ENCODE peak calls at places on chromosomes 4 and X, in five cellular contexts. G is endothelial cell of umbilical vein, I is A549, D is K562, B is GM12878. M is an unnamed sample.

GRCh38 chrX:27463187-27463586 is at the start of gene PPP4R3C:
- DNase-seq in G (no peak), I (no peak), D (no peak), B (no peak), M (no peak)

GRCh38 chr4:144597171-144597570 is 48.8 kb upstream of the HHIP start:
- DNase-seq in D (no peak), G (no peak), I (no peak), B (no peak), M (no peak)

GRCh38 chrX:25028726-25029125 is 13.0 kb upstream of the ARX start:
- DNase-seq in D (no peak), G (no peak), B (no peak), I (no peak), M (no peak)

GRCh38 chrX:73127700-73128241 is 48.5 kb upstream of the PABPC1L2A start:
- DNase-seq in D (no peak), G (no peak), B (no peak), I (no peak), M (no peak)

GRCh38 chr4:174663254-174663653 is 141.0 kb upstream of the HPGD start:
- DNase-seq in D (no peak), G (no peak), B (no peak), I (no peak), M (no peak)

GRCh38 chr4:163107754-163108153 is 58.9 kb downstream of the NAF1 start:
- DNase-seq in I (no peak), B (no peak), D (no peak), G (peak), M (peak)

GRCh38 chr4:43782391-43782790 is 666.2 kb downstream of the KCTD8 start:
- DNase-seq in B (no peak), G (no peak), D (no peak), I (no peak), M (no peak)

GRCh38 chr4:83358410-83358809 is 23.8 kb upstream of the HPSE start:
- DNase-seq in G (peak), B (no peak), I (peak), D (no peak), M (no peak)

GRCh38 chr4:66000500-66001117 is 330.3 kb upstream of the EPHA5 start:
- DNase-seq in B (no peak), I (no peak), G (no peak), D (no peak), M (no peak)

GRCh38 chr4:3710451-3711182 is 55.6 kb upstream of the ADRA2C start:
- DNase-seq in D (no peak), G (no peak), I (no peak), B (no peak), M (no peak)

GRCh38 chr4:39514888-39515401 is 12.3 kb downstream of the UGDH start:
- DNase-seq in B (no peak), I (peak), D (no peak), G (no peak), M (peak)

GRCh38 chrX:24260827-24261550 is 52.9 kb downstream of the SUPT20HL2 start:
- DNase-seq in G (peak), I (no peak), B (no peak), D (no peak), M (peak)

GRCh38 chrX:42535233-42535632 is 242.7 kb downstream of the PPP1R2C start:
- DNase-seq in G (no peak), I (no peak), D (no peak), B (no peak), M (no peak)

GRCh38 chrX:42524374-42524773 is 253.6 kb downstream of the PPP1R2C start:
- DNase-seq in B (no peak), I (no peak), D (no peak), G (no peak), M (no peak)

GRCh38 chrX:42533761-42534160 is 244.2 kb downstream of the PPP1R2C start:
- DNase-seq in I (no peak), G (no peak), B (no peak), D (no peak), M (no peak)

GRCh38 chrX:42531431-42531830 is 246.5 kb downstream of the PPP1R2C start:
- DNase-seq in G (no peak), B (no peak), D (no peak), I (no peak), M (no peak)

GRCh38 chrX:42530027-42530426 is 247.9 kb downstream of the PPP1R2C start:
- DNase-seq in G (no peak), I (no peak), B (no peak), D (no peak), M (no peak)
- TF ChIP-seq MYC in G (no peak), I (no peak), B (no peak), D (no peak), M (no peak)

DNA sequence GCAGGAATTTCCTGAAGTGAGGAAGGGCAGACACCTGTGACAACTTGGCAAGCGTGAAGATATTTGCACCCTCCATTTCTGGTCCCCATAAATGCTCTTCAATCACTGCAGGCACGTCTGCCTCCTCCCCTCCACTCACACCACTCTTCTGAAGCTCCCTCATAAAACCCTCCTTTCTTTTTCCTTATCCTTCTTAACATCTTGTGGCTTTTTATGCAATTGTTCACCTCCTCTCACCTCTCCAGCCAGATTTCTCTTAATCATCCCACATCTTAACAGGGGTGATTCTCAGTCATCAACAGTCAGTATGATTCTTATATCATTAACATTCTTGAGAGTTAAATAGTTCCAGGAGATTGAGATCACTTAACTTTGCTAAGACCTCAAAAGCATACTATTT is 277.4 kb downstream of the SPRY1 start:
- DNase-seq in D (no peak), I (no peak), B (no peak), G (no peak), M (no peak)
- TF ChIP-seq MYC in D (no peak), I (no peak), B (no peak), G (no peak), M (no peak)

GRCh38 chrX:42189601-42190000 is 266.2 kb upstream of the CASK start:
- DNase-seq in G (no peak), I (no peak), D (no peak), B (no peak), M (no peak)

DNA sequence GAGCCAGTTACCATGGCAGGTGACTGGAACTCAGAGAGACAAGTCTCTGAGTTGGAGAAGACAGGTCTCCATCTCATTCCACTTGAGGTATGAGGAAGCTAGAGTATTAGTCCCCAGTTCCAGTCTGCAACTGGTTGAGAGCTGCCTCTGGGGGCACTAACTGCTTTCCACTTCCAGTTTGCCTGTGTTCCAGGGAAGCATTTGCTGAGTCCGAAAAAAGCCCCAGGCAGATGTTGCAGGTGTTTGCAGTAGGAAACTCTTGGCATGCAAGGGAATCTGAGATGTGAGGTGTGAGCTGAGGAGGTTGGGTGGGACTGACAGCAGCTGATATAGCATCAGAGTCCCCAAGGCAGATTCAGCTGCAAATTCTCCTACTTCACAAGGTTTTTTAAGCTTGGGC is 272.2 kb upstream of the CASK start:
- DNase-seq in G (no peak), B (no peak), I (no peak), D (no peak), M (no peak)
- TF ChIP-seq MYC in G (no peak), B (no peak), I (no peak), D (no peak), M (no peak)

GRCh38 chrX:28586291-28586690 is 955 bp upstream of the IL1RAPL1 start:
- DNase-seq in G (peak), D (no peak), I (no peak), B (no peak), M (no peak)
- TF ChIP-seq MYC in G (no peak), D (no peak), I (no peak), B (no peak), M (no peak)

GRCh38 chrX:68846536-68846935 is 17.7 kb downstream of the EFNB1 start:
- DNase-seq in I (no peak), G (no peak), B (no peak), D (no peak), M (no peak)
- TF ChIP-seq MYC in I (no peak), G (no peak), B (no peak), D (no peak), M (no peak)

DNA sequence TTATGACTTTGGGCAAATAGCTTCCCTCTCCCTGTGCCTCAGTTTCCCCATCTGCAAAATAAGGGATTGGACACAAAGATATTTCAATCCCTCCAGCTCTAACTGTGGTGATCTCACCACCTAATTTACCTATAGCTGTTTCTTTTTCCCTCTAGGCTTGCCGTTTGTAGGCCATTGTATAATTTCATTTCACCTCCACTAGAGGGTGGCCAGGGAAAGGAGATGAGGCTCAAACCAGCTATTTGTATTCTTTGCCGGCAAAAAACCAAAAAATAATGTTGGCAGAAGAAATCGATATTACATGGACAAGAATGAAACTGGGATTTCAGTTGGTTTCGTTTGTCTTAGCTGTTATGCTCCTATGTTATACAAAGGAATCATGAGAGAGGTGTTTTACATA is 36.1 kb upstream of the DOCK11 start:
- DNase-seq in G (peak), D (peak), B (peak), I (peak), M (peak)
- TF ChIP-seq MYC in G (no peak), D (no peak), B (no peak), I (no peak), M (no peak)

M was measured in NB4.